ENCODE peak calls at places on chromosome 11, in six cellular contexts. One of them, this sample, is unnamed.
A peak's percentile ranks its signal among the peaks of the same experiment; 100 is the strongest.

GRCh38 chr11:45736424-45736823 is 68.5 kb upstream of the SLC35C1 start:
- DNase-seq in IMR-90: peak; percentile 19
- DNase-seq in cardiac muscle cell: peak; percentile 66
- DNase-seq in neural crest cell: no peak
- DNase-seq in testis: no peak
- DNase-seq in cardiac fibroblast: peak; percentile 71
- DNase-seq in this sample: no peak

GRCh38 chr11:79768343-79768742 is 327.5 kb upstream of the TENM4 start:
- DNase-seq in IMR-90: no peak
- DNase-seq in cardiac muscle cell: no peak
- DNase-seq in neural crest cell: no peak
- DNase-seq in testis: peak; percentile 17
- DNase-seq in cardiac fibroblast: no peak
- DNase-seq in this sample: no peak

GRCh38 chr11:21771097-21771496 is 421.8 kb upstream of the ANO5 start:
- DNase-seq in IMR-90: no peak
- DNase-seq in cardiac muscle cell: no peak
- DNase-seq in neural crest cell: no peak
- DNase-seq in testis: no peak
- DNase-seq in cardiac fibroblast: no peak
- DNase-seq in this sample: no peak

GRCh38 chr11:22415481-22415880 is 77.3 kb downstream of the SLC17A6 start:
- DNase-seq in IMR-90: no peak
- DNase-seq in cardiac muscle cell: no peak
- DNase-seq in neural crest cell: no peak
- DNase-seq in testis: no peak
- DNase-seq in cardiac fibroblast: peak; percentile 62
- DNase-seq in this sample: no peak

GRCh38 chr11:36311926-36312592 is 16.0 kb downstream of the PRR5L start:
- DNase-seq in IMR-90: peak; percentile 5
- DNase-seq in cardiac muscle cell: no peak
- DNase-seq in neural crest cell: no peak
- DNase-seq in testis: no peak
- DNase-seq in cardiac fibroblast: no peak
- DNase-seq in this sample: no peak

GRCh38 chr11:100735949-100736675 is 49.0 kb downstream of the ARHGAP42 start:
- DNase-seq in IMR-90: peak; percentile 35
- DNase-seq in cardiac muscle cell: peak; percentile 59
- DNase-seq in neural crest cell: no peak
- DNase-seq in testis: no peak
- DNase-seq in cardiac fibroblast: peak; percentile 69
- DNase-seq in this sample: no peak

GRCh38 chr11:49377978-49378377 is 169.6 kb upstream of the FOLH1 start:
- DNase-seq in IMR-90: no peak
- DNase-seq in cardiac muscle cell: no peak
- DNase-seq in neural crest cell: no peak
- DNase-seq in testis: no peak
- DNase-seq in cardiac fibroblast: no peak
- DNase-seq in this sample: no peak

GRCh38 chr11:43845816-43846215 is 34.8 kb upstream of the ALKBH3 start:
- DNase-seq in IMR-90: no peak
- DNase-seq in cardiac muscle cell: no peak
- DNase-seq in neural crest cell: no peak
- DNase-seq in testis: no peak
- DNase-seq in cardiac fibroblast: no peak
- DNase-seq in this sample: no peak

GRCh38 chr11:65781962-65782815 is 1.4 kb upstream of the AP5B1 start:
- DNase-seq in IMR-90: no peak
- DNase-seq in cardiac muscle cell: no peak
- DNase-seq in neural crest cell: no peak
- DNase-seq in testis: no peak
- DNase-seq in cardiac fibroblast: no peak
- DNase-seq in this sample: no peak

GRCh38 chr11:126328001-126328390 is 24.1 kb downstream of the DCPS start:
- DNase-seq in IMR-90: no peak
- DNase-seq in cardiac muscle cell: no peak
- DNase-seq in neural crest cell: no peak
- DNase-seq in testis: no peak
- DNase-seq in cardiac fibroblast: no peak
- DNase-seq in this sample: no peak

GRCh38 chr11:68842427-68843051 is 823 bp upstream of the CPT1A start:
- DNase-seq in IMR-90: no peak
- DNase-seq in cardiac muscle cell: no peak
- DNase-seq in neural crest cell: no peak
- DNase-seq in testis: no peak
- DNase-seq in cardiac fibroblast: no peak
- DNase-seq in this sample: no peak

GRCh38 chr11:1152316-1153104 is 5.2 kb upstream of the MUC5AC start:
- DNase-seq in IMR-90: peak; percentile 78
- DNase-seq in cardiac muscle cell: peak; percentile 54
- DNase-seq in neural crest cell: no peak
- DNase-seq in testis: peak; percentile 10
- DNase-seq in cardiac fibroblast: peak; percentile 66
- DNase-seq in this sample: no peak

GRCh38 chr11:88689548-88690240 is 352.2 kb upstream of the CTSC start:
- DNase-seq in IMR-90: no peak
- DNase-seq in cardiac muscle cell: no peak
- DNase-seq in neural crest cell: no peak
- DNase-seq in testis: no peak
- DNase-seq in cardiac fibroblast: no peak
- DNase-seq in this sample: no peak

GRCh38 chr11:100562102-100562501 is 125.0 kb upstream of the ARHGAP42 start:
- DNase-seq in IMR-90: peak; percentile 86
- DNase-seq in cardiac muscle cell: peak; percentile 86
- DNase-seq in neural crest cell: no peak
- DNase-seq in testis: no peak
- DNase-seq in cardiac fibroblast: peak; percentile 85
- DNase-seq in this sample: no peak

GRCh38 chr11:64341851-64342791 is 2.1 kb downstream of the CCDC88B start:
- DNase-seq in IMR-90: peak; percentile 81
- DNase-seq in cardiac muscle cell: peak; percentile 93
- DNase-seq in neural crest cell: peak; percentile 76
- DNase-seq in testis: peak; percentile 86
- DNase-seq in cardiac fibroblast: peak; percentile 87
- DNase-seq in this sample: no peak
- TF ChIP-seq CTCF in IMR-90: peak; percentile 62
- TF ChIP-seq CTCF in cardiac muscle cell: peak; percentile 54
- TF ChIP-seq CTCF in neural crest cell: peak; percentile 57
- TF ChIP-seq CTCF in testis: peak; percentile 34
- TF ChIP-seq CTCF in cardiac fibroblast: no peak
- TF ChIP-seq CTCF in this sample: peak; percentile 30

GRCh38 chr11:30914143-30914762 is 328.1 kb upstream of the MPPED2 start:
- DNase-seq in IMR-90: peak; percentile 48
- DNase-seq in cardiac muscle cell: peak; percentile 71
- DNase-seq in neural crest cell: peak; percentile 58
- DNase-seq in testis: peak; percentile 80
- DNase-seq in cardiac fibroblast: peak; percentile 69
- DNase-seq in this sample: no peak
- TF ChIP-seq CTCF in IMR-90: peak; percentile 55
- TF ChIP-seq CTCF in cardiac muscle cell: peak; percentile 81
- TF ChIP-seq CTCF in neural crest cell: peak; percentile 79
- TF ChIP-seq CTCF in testis: peak; percentile 41
- TF ChIP-seq CTCF in cardiac fibroblast: peak; percentile 79
- TF ChIP-seq CTCF in this sample: peak; percentile 61

DNA sequence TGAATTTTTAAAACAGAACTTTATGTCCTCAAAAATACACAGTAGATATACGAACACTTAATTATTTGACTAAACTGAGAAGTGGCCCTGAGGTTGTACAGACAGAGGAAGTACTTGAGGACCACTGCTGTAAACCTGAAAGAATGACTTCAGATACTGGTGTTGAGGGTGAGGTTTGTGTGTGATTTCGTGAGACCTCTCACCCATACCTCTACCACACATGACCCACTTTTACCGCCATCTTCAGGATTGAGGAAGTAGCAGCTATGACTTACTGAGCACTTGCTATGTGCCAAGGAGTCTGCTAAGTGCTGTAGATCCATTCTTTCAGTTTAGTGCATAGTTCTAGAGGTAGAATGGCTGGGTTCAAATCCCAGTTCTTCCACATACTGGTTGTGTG is 21.9 kb downstream of the MMP13 start:
- DNase-seq in IMR-90: no peak
- DNase-seq in cardiac muscle cell: no peak
- DNase-seq in neural crest cell: no peak
- DNase-seq in testis: no peak
- DNase-seq in cardiac fibroblast: no peak
- DNase-seq in this sample: no peak
- TF ChIP-seq CTCF in IMR-90: no peak
- TF ChIP-seq CTCF in cardiac muscle cell: no peak
- TF ChIP-seq CTCF in neural crest cell: no peak
- TF ChIP-seq CTCF in testis: no peak
- TF ChIP-seq CTCF in cardiac fibroblast: no peak
- TF ChIP-seq CTCF in this sample: no peak

GRCh38 chr11:62435741-62436485 is 17.1 kb downstream of the SCGB1A1 start:
- DNase-seq in IMR-90: no peak
- DNase-seq in cardiac muscle cell: no peak
- DNase-seq in neural crest cell: no peak
- DNase-seq in testis: peak; percentile 87
- DNase-seq in cardiac fibroblast: no peak
- DNase-seq in this sample: no peak

GRCh38 chr11:62438641-62439040 is 19.8 kb downstream of the SCGB1A1 start:
- DNase-seq in IMR-90: no peak
- DNase-seq in cardiac muscle cell: no peak
- DNase-seq in neural crest cell: no peak
- DNase-seq in testis: no peak
- DNase-seq in cardiac fibroblast: no peak
- DNase-seq in this sample: no peak

GRCh38 chr11:62437616-62438015 is 18.8 kb downstream of the SCGB1A1 start:
- DNase-seq in IMR-90: no peak
- DNase-seq in cardiac muscle cell: no peak
- DNase-seq in neural crest cell: no peak
- DNase-seq in testis: no peak
- DNase-seq in cardiac fibroblast: no peak
- DNase-seq in this sample: no peak

GRCh38 chr11:62443390-62444201 is 24.8 kb downstream of the SCGB1A1 start:
- DNase-seq in IMR-90: no peak
- DNase-seq in cardiac muscle cell: peak; percentile 54
- DNase-seq in neural crest cell: no peak
- DNase-seq in testis: no peak
- DNase-seq in cardiac fibroblast: no peak
- DNase-seq in this sample: no peak

DNA sequence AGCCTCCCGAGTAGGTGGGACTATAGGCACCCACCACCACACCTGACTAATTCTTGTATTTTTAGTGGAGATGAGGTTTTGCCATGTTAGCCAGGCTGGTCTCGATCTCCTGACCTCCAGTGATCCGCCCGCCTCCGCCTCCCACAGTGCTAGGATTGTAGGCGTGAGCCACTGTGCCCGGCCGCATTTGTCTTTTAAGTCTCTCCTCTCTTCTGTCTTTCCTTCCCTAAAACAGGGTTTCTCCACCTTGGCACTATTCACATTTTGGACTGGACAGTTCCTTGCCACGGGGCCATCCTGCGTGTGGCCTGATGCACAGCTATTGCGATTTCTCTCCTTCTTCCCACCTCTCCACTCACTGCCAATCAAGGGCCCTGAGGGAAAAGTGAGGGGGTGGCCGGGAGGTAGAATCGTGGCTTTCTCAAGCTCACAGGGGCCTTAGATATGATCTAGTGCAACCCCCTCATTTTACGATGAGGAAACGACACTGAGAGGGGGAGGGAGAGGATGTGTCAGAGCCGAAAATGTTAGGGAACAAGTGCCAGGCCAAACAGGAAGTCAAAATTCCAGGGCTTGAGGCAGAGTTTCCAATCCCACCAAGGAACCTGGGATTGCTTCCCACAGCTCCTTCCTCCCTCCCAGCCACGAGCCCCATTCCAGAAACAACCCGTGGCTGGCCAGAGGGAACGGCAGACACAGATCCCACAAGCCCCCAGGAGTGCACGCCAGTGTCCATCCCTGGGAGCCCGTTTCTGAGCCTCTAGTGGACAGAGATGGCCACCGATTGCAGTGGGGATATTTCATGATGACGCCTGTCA is 21.2 kb downstream of the SCGB1A1 start:
- DNase-seq in IMR-90: peak; percentile 77
- DNase-seq in cardiac muscle cell: peak; percentile 71
- DNase-seq in neural crest cell: no peak
- DNase-seq in testis: no peak
- DNase-seq in cardiac fibroblast: peak; percentile 38
- DNase-seq in this sample: no peak
- TF ChIP-seq CTCF in IMR-90: peak; percentile 13
- TF ChIP-seq CTCF in cardiac muscle cell: no peak
- TF ChIP-seq CTCF in neural crest cell: no peak
- TF ChIP-seq CTCF in testis: no peak
- TF ChIP-seq CTCF in cardiac fibroblast: peak; percentile 24
- TF ChIP-seq CTCF in this sample: peak; percentile 7

DNA sequence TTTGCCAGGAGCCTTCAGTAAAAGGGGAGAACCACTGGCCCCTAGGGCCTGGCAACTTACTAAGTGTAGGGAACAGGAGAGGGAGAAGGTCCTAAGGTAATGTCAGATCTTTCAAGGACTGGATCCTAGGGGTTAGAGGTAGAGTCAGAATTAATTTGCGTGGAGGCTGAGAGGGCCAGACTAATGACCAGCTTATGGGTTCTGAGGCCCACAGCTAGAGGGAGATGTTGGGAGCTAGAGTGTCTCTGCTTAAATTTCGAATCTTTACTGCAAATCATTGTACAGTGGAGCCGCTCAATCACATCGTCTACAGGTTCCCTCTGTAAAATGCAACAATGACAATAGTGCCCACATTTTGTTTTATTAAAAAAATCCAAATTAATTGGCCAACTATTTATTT is 31.4 kb downstream of the CLMP start:
- DNase-seq in IMR-90: no peak
- DNase-seq in cardiac muscle cell: no peak
- DNase-seq in neural crest cell: no peak
- DNase-seq in testis: no peak
- DNase-seq in cardiac fibroblast: no peak
- DNase-seq in this sample: no peak
- TF ChIP-seq CTCF in IMR-90: no peak
- TF ChIP-seq CTCF in cardiac muscle cell: peak; percentile 31
- TF ChIP-seq CTCF in neural crest cell: no peak
- TF ChIP-seq CTCF in testis: no peak
- TF ChIP-seq CTCF in cardiac fibroblast: peak; percentile 31
- TF ChIP-seq CTCF in this sample: no peak

DNA sequence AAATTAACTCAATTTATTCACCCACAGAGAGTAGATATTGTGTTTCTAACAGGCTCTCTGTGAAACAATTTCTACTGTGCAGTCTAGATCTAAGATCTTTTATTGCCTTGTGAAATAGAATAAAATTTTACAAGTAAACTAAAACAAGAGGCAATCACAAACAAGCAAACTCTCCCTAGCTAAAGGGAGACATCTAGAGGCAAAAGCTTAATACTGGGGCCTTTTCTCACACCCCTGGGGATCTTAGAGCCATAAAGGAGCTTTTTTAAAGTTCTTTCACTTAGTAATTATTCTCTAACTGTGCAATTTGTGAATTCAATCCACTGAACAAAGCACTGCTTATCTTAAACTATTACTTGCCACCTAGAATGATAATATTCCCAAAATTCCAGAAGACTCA is 19.7 kb downstream of the ALG9 start:
- DNase-seq in IMR-90: peak; percentile 35
- DNase-seq in cardiac muscle cell: peak; percentile 50
- DNase-seq in neural crest cell: no peak
- DNase-seq in testis: no peak
- DNase-seq in cardiac fibroblast: peak; percentile 39
- DNase-seq in this sample: no peak
- TF ChIP-seq CTCF in IMR-90: peak; percentile 53
- TF ChIP-seq CTCF in cardiac muscle cell: peak; percentile 60
- TF ChIP-seq CTCF in neural crest cell: no peak
- TF ChIP-seq CTCF in testis: no peak
- TF ChIP-seq CTCF in cardiac fibroblast: peak; percentile 47
- TF ChIP-seq CTCF in this sample: peak; percentile 52